ENCODE peak calls at places on chromosomes 2 and 18, in seven cellular contexts. One of them, this sample, is unnamed.

GRCh38 chr2:216001612-216002215 is 11.6 kb downstream of the MREG start:
- DNase-seq in breast epithelium: no peak
- DNase-seq in esophagus muscularis mucosa: no peak
- DNase-seq in GM23338: no peak
- DNase-seq in suprapubic skin: no peak
- DNase-seq in prostate gland: no peak
- DNase-seq in stomach: no peak
- DNase-seq in this sample: no peak

GRCh38 chr2:109144271-109144670 is 15.3 kb downstream of the SH3RF3 start:
- DNase-seq in esophagus muscularis mucosa: no peak
- DNase-seq in suprapubic skin: no peak
- DNase-seq in GM23338: no peak
- DNase-seq in prostate gland: no peak
- DNase-seq in stomach: no peak
- DNase-seq in breast epithelium: no peak
- DNase-seq in this sample: no peak

GRCh38 chr2:9297156-9297555 is 90.5 kb downstream of the ASAP2 start:
- DNase-seq in stomach: no peak
- DNase-seq in GM23338: no peak
- DNase-seq in esophagus muscularis mucosa: no peak
- DNase-seq in prostate gland: no peak
- DNase-seq in breast epithelium: no peak
- DNase-seq in suprapubic skin: no peak
- DNase-seq in this sample: no peak

GRCh38 chr2:130836501-130837174 is at the start of gene ARHGEF4:
- DNase-seq in GM23338: peak
- DNase-seq in esophagus muscularis mucosa: no peak
- DNase-seq in stomach: peak
- DNase-seq in prostate gland: peak
- DNase-seq in suprapubic skin: no peak
- DNase-seq in breast epithelium: no peak
- DNase-seq in this sample: no peak

GRCh38 chr18:4748975-4749374 is 293.9 kb upstream of the DLGAP1 start:
- DNase-seq in esophagus muscularis mucosa: no peak
- DNase-seq in suprapubic skin: no peak
- DNase-seq in breast epithelium: no peak
- DNase-seq in GM23338: no peak
- DNase-seq in stomach: no peak
- DNase-seq in prostate gland: no peak
- DNase-seq in this sample: no peak

GRCh38 chr2:109112-109809 is 63.0 kb upstream of the FAM110C start:
- DNase-seq in suprapubic skin: no peak
- DNase-seq in esophagus muscularis mucosa: no peak
- DNase-seq in stomach: no peak
- DNase-seq in GM23338: no peak
- DNase-seq in prostate gland: no peak
- DNase-seq in breast epithelium: no peak
- DNase-seq in this sample: no peak

GRCh38 chr2:241443486-241444223 is 64.7 kb downstream of the STK25 start:
- DNase-seq in suprapubic skin: no peak
- DNase-seq in stomach: peak
- DNase-seq in GM23338: no peak
- DNase-seq in prostate gland: no peak
- DNase-seq in breast epithelium: peak
- DNase-seq in esophagus muscularis mucosa: no peak
- DNase-seq in this sample: no peak

GRCh38 chr2:46487667-46488333 is 8.4 kb downstream of the TMEM247 start:
- DNase-seq in suprapubic skin: peak
- DNase-seq in stomach: no peak
- DNase-seq in esophagus muscularis mucosa: peak
- DNase-seq in prostate gland: no peak
- DNase-seq in GM23338: peak
- DNase-seq in breast epithelium: peak
- DNase-seq in this sample: peak

GRCh38 chr2:216804357-216805350 is 55.2 kb downstream of the TNP1 start:
- DNase-seq in breast epithelium: no peak
- DNase-seq in prostate gland: no peak
- DNase-seq in suprapubic skin: peak
- DNase-seq in esophagus muscularis mucosa: no peak
- DNase-seq in GM23338: no peak
- DNase-seq in stomach: no peak
- DNase-seq in this sample: no peak

GRCh38 chr2:179354739-179355537 is 90.3 kb upstream of the SESTD1 start:
- DNase-seq in GM23338: no peak
- DNase-seq in stomach: no peak
- DNase-seq in prostate gland: no peak
- DNase-seq in esophagus muscularis mucosa: no peak
- DNase-seq in breast epithelium: no peak
- DNase-seq in suprapubic skin: no peak
- DNase-seq in this sample: no peak

GRCh38 chr2:197782121-197782520 is 3.0 kb downstream of the BOLL start:
- DNase-seq in prostate gland: no peak
- DNase-seq in breast epithelium: no peak
- DNase-seq in GM23338: no peak
- DNase-seq in stomach: no peak
- DNase-seq in esophagus muscularis mucosa: no peak
- DNase-seq in suprapubic skin: no peak
- DNase-seq in this sample: no peak

GRCh38 chr18:36580266-36580665 is 248.5 kb downstream of the TPGS2 start:
- DNase-seq in stomach: no peak
- DNase-seq in prostate gland: no peak
- DNase-seq in GM23338: peak
- DNase-seq in breast epithelium: peak
- DNase-seq in esophagus muscularis mucosa: peak
- DNase-seq in suprapubic skin: no peak
- DNase-seq in this sample: no peak

GRCh38 chr18:79954791-79955190 is 3.3 kb upstream of the SLC66A2 start:
- DNase-seq in prostate gland: no peak
- DNase-seq in esophagus muscularis mucosa: no peak
- DNase-seq in stomach: no peak
- DNase-seq in suprapubic skin: no peak
- DNase-seq in GM23338: no peak
- DNase-seq in breast epithelium: peak
- DNase-seq in this sample: peak

GRCh38 chr2:42047488-42048317 is at the start of gene PKDCC:
- DNase-seq in suprapubic skin: peak
- DNase-seq in GM23338: peak
- DNase-seq in esophagus muscularis mucosa: no peak
- DNase-seq in breast epithelium: peak
- DNase-seq in stomach: peak
- DNase-seq in prostate gland: peak
- DNase-seq in this sample: no peak

GRCh38 chr2:26454561-26455001 is 23.3 kb downstream of the OTOF start:
- DNase-seq in stomach: no peak
- DNase-seq in breast epithelium: no peak
- DNase-seq in prostate gland: no peak
- DNase-seq in GM23338: no peak
- DNase-seq in esophagus muscularis mucosa: no peak
- DNase-seq in suprapubic skin: no peak
- DNase-seq in this sample: peak

GRCh38 chr18:72336786-72337185 is 207.4 kb downstream of the CBLN2 start:
- DNase-seq in stomach: no peak
- DNase-seq in prostate gland: no peak
- DNase-seq in GM23338: no peak
- DNase-seq in breast epithelium: no peak
- DNase-seq in suprapubic skin: no peak
- DNase-seq in esophagus muscularis mucosa: no peak
- DNase-seq in this sample: no peak

GRCh38 chr18:31723639-31723997 is 37.1 kb downstream of the SLC25A52 start:
- DNase-seq in prostate gland: no peak
- DNase-seq in suprapubic skin: no peak
- DNase-seq in GM23338: no peak
- DNase-seq in stomach: no peak
- DNase-seq in esophagus muscularis mucosa: no peak
- DNase-seq in breast epithelium: no peak
- DNase-seq in this sample: no peak

GRCh38 chr2:42809131-42809875 is 16.9 kb upstream of the HAAO start:
- DNase-seq in suprapubic skin: no peak
- DNase-seq in breast epithelium: peak
- DNase-seq in esophagus muscularis mucosa: no peak
- DNase-seq in stomach: no peak
- DNase-seq in prostate gland: no peak
- DNase-seq in GM23338: no peak
- DNase-seq in this sample: peak

GRCh38 chr2:233442028-233442310 is 87.7 kb downstream of the DGKD start:
- DNase-seq in breast epithelium: no peak
- DNase-seq in prostate gland: no peak
- DNase-seq in stomach: no peak
- DNase-seq in suprapubic skin: no peak
- DNase-seq in GM23338: no peak
- DNase-seq in esophagus muscularis mucosa: no peak
- DNase-seq in this sample: no peak

GRCh38 chr18:37654711-37655369 is 89.2 kb upstream of the CELF4 start:
- DNase-seq in prostate gland: no peak
- DNase-seq in stomach: no peak
- DNase-seq in breast epithelium: no peak
- DNase-seq in esophagus muscularis mucosa: peak
- DNase-seq in GM23338: no peak
- DNase-seq in suprapubic skin: no peak
- DNase-seq in this sample: no peak

GRCh38 chr2:127786048-127786809 is 24.7 kb downstream of the WDR33 start:
- DNase-seq in breast epithelium: no peak
- DNase-seq in GM23338: no peak
- DNase-seq in suprapubic skin: no peak
- DNase-seq in prostate gland: no peak
- DNase-seq in stomach: no peak
- DNase-seq in esophagus muscularis mucosa: no peak
- DNase-seq in this sample: no peak

GRCh38 chr18:79379931-79380815 is 15.6 kb upstream of the NFATC1 start:
- DNase-seq in prostate gland: no peak
- DNase-seq in stomach: no peak
- DNase-seq in suprapubic skin: peak
- DNase-seq in GM23338: no peak
- DNase-seq in breast epithelium: no peak
- DNase-seq in esophagus muscularis mucosa: no peak
- DNase-seq in this sample: no peak

GRCh38 chr18:34723143-34723542 is 13.0 kb downstream of the DTNA start:
- DNase-seq in suprapubic skin: no peak
- DNase-seq in GM23338: no peak
- DNase-seq in esophagus muscularis mucosa: no peak
- DNase-seq in stomach: no peak
- DNase-seq in breast epithelium: no peak
- DNase-seq in prostate gland: no peak
- DNase-seq in this sample: no peak

GRCh38 chr2:196136151-196136550 is 35.2 kb downstream of the STK17B start:
- DNase-seq in esophagus muscularis mucosa: no peak
- DNase-seq in stomach: no peak
- DNase-seq in GM23338: no peak
- DNase-seq in suprapubic skin: no peak
- DNase-seq in prostate gland: no peak
- DNase-seq in breast epithelium: no peak
- DNase-seq in this sample: no peak

GRCh38 chr2:161416633-161417427 is 733 bp downstream of the TBR1 start:
- DNase-seq in stomach: no peak
- DNase-seq in GM23338: peak
- DNase-seq in suprapubic skin: no peak
- DNase-seq in breast epithelium: no peak
- DNase-seq in esophagus muscularis mucosa: no peak
- DNase-seq in prostate gland: no peak
- DNase-seq in this sample: no peak

GRCh38 chr2:48357351-48357750 is 172.6 kb upstream of the STON1 start:
- DNase-seq in prostate gland: no peak
- DNase-seq in suprapubic skin: no peak
- DNase-seq in esophagus muscularis mucosa: no peak
- DNase-seq in breast epithelium: no peak
- DNase-seq in GM23338: no peak
- DNase-seq in stomach: no peak
- DNase-seq in this sample: no peak
- H3K27ac ChIP-seq in prostate gland: no peak
- H3K27ac ChIP-seq in suprapubic skin: no peak
- H3K27ac ChIP-seq in esophagus muscularis mucosa: no peak
- H3K27ac ChIP-seq in breast epithelium: no peak
- H3K27ac ChIP-seq in GM23338: no peak
- H3K27ac ChIP-seq in stomach: no peak
- H3K27ac ChIP-seq in this sample: no peak

GRCh38 chr2:11899896-11900295 is 153.5 kb downstream of the LPIN1 start:
- DNase-seq in GM23338: no peak
- DNase-seq in stomach: no peak
- DNase-seq in esophagus muscularis mucosa: no peak
- DNase-seq in suprapubic skin: no peak
- DNase-seq in breast epithelium: no peak
- DNase-seq in prostate gland: no peak
- DNase-seq in this sample: peak

GRCh38 chr2:11898576-11898975 is 152.1 kb downstream of the LPIN1 start:
- DNase-seq in suprapubic skin: no peak
- DNase-seq in esophagus muscularis mucosa: no peak
- DNase-seq in GM23338: no peak
- DNase-seq in breast epithelium: no peak
- DNase-seq in stomach: no peak
- DNase-seq in prostate gland: no peak
- DNase-seq in this sample: peak

GRCh38 chr2:11899264-11899818 is 152.9 kb downstream of the LPIN1 start:
- DNase-seq in esophagus muscularis mucosa: no peak
- DNase-seq in prostate gland: no peak
- DNase-seq in suprapubic skin: no peak
- DNase-seq in breast epithelium: no peak
- DNase-seq in GM23338: no peak
- DNase-seq in stomach: no peak
- DNase-seq in this sample: peak

GRCh38 chr2:11892041-11892440 is 145.6 kb downstream of the LPIN1 start:
- DNase-seq in suprapubic skin: no peak
- DNase-seq in GM23338: no peak
- DNase-seq in prostate gland: no peak
- DNase-seq in breast epithelium: no peak
- DNase-seq in stomach: no peak
- DNase-seq in esophagus muscularis mucosa: no peak
- DNase-seq in this sample: peak

DNA sequence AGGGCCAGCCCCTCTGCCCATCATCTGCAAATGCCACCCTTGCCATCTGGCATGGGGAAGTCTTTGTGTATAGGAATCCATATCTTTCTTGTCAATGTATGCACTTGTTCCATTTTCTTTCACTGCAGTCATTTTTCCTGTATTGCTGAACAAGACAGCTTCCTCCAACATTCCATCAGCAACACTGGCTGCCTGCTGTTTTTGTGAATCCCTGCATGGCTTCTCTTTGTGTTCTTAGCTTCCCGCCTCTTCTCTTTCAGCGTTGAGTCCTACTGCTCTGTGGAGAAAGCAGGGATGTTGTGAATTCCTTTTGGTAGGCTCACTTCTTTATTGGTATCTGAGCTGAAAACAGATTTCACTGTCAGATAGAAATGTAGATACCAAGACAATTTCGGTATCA is 150.0 kb downstream of the LPIN1 start:
- DNase-seq in prostate gland: no peak
- DNase-seq in esophagus muscularis mucosa: no peak
- DNase-seq in GM23338: peak
- DNase-seq in stomach: no peak
- DNase-seq in breast epithelium: no peak
- DNase-seq in suprapubic skin: no peak
- DNase-seq in this sample: peak
- TF ChIP-seq CTCF in prostate gland: no peak
- TF ChIP-seq CTCF in esophagus muscularis mucosa: no peak
- TF ChIP-seq CTCF in GM23338: no peak
- TF ChIP-seq CTCF in stomach: no peak
- TF ChIP-seq CTCF in breast epithelium: no peak
- TF ChIP-seq CTCF in suprapubic skin: no peak
- TF ChIP-seq CTCF in this sample: no peak

GRCh38 chr2:67706082-67706481 is 308.9 kb downstream of the ETAA1 start:
- DNase-seq in suprapubic skin: no peak
- DNase-seq in breast epithelium: no peak
- DNase-seq in GM23338: no peak
- DNase-seq in esophagus muscularis mucosa: no peak
- DNase-seq in prostate gland: no peak
- DNase-seq in stomach: no peak
- DNase-seq in this sample: no peak
- TF ChIP-seq POLR2AphosphoS5 in suprapubic skin: no peak
- TF ChIP-seq POLR2AphosphoS5 in breast epithelium: no peak
- TF ChIP-seq POLR2AphosphoS5 in GM23338: no peak
- TF ChIP-seq POLR2AphosphoS5 in esophagus muscularis mucosa: no peak
- TF ChIP-seq POLR2AphosphoS5 in prostate gland: no peak
- TF ChIP-seq POLR2AphosphoS5 in stomach: no peak
- TF ChIP-seq POLR2AphosphoS5 in this sample: no peak

GRCh38 chr2:86229221-86229620 is 30.0 kb downstream of the MRPL35 start:
- DNase-seq in suprapubic skin: no peak
- DNase-seq in esophagus muscularis mucosa: no peak
- DNase-seq in prostate gland: no peak
- DNase-seq in breast epithelium: no peak
- DNase-seq in GM23338: no peak
- DNase-seq in stomach: no peak
- DNase-seq in this sample: no peak
- H3K27ac ChIP-seq in suprapubic skin: no peak
- H3K27ac ChIP-seq in esophagus muscularis mucosa: peak
- H3K27ac ChIP-seq in prostate gland: no peak
- H3K27ac ChIP-seq in breast epithelium: no peak
- H3K27ac ChIP-seq in GM23338: no peak
- H3K27ac ChIP-seq in stomach: no peak
- H3K27ac ChIP-seq in this sample: no peak